ENCODE peak calls at places on chromosome 6, in six cellular contexts. E is uterus, N is cardiac fibroblast, W is fibroblast of lung, R is left ventricle myocardium inferior, C is K562. Z is an unnamed sample.

GRCh38 chr6:51753635-51754034 is 333.8 kb downstream of the PKHD1 start:
- DNase-seq in N (no peak), C (peak; percentile 8), E (no peak), R (peak; percentile 18), W (no peak), Z (no peak)

GRCh38 chr6:47195251-47195650 is 114.5 kb downstream of the TNFRSF21 start:
- DNase-seq in N (no peak), C (no peak), W (peak; percentile 90), R (peak; percentile 53), E (no peak), Z (peak; percentile 21)

GRCh38 chr6:162907876-162908481 is 180.2 kb downstream of the PACRG start:
- DNase-seq in E (no peak), W (peak; percentile 86), R (no peak), N (peak; percentile 85), C (peak; percentile 14), Z (peak; percentile 38)

GRCh38 chr6:156943167-156943566 is 166.0 kb downstream of the ARID1B start:
- DNase-seq in E (no peak), C (no peak), W (no peak), N (no peak), R (no peak), Z (peak; percentile 52)

GRCh38 chr6:38136547-38136946 is 317.0 kb downstream of the ZFAND3 start:
- DNase-seq in E (no peak), N (peak; percentile 29), R (no peak), C (no peak), W (no peak), Z (no peak)

GRCh38 chr6:124741341-124741740 is 220.9 kb upstream of the RNF217 start:
- DNase-seq in E (no peak), C (no peak), R (no peak), W (no peak), N (peak; percentile 28), Z (no peak)

GRCh38 chr6:51398064-51398740 is 579.5 kb downstream of the TFAP2B start:
- DNase-seq in C (no peak), N (no peak), E (no peak), W (no peak), R (no peak), Z (no peak)

GRCh38 chr6:97059473-97059872 is 134.9 kb downstream of the KLHL32 start:
- DNase-seq in N (peak; percentile 65), E (no peak), R (no peak), C (peak; percentile 25), W (peak; percentile 58), Z (peak; percentile 45)

GRCh38 chr6:127332383-127332961 is 10.9 kb downstream of the ECHDC1 start:
- DNase-seq in E (no peak), N (no peak), R (no peak), C (no peak), W (no peak), Z (no peak)

GRCh38 chr6:63441266-63441956 is 121.6 kb upstream of the LGSN start:
- DNase-seq in N (no peak), R (no peak), W (no peak), C (peak; percentile 13), E (no peak), Z (no peak)

GRCh38 chr6:46098678-46099077 is 31.1 kb upstream of the ENPP4 start:
- DNase-seq in C (no peak), E (no peak), W (no peak), R (peak; percentile 36), N (no peak), Z (no peak)

GRCh38 chr6:72894091-72894490 is 272.2 kb downstream of the KCNQ5 start:
- DNase-seq in R (no peak), N (no peak), W (no peak), C (no peak), E (no peak), Z (no peak)

GRCh38 chr6:167588181-167588919 is 238.4 kb upstream of the AFDN start:
- DNase-seq in E (no peak), W (no peak), R (no peak), N (no peak), C (no peak), Z (no peak)

GRCh38 chr6:137767931-137768690 is 98.9 kb upstream of the TNFAIP3 start:
- DNase-seq in N (peak; percentile 76), W (peak; percentile 62), E (no peak), R (no peak), C (no peak), Z (peak; percentile 22)

GRCh38 chr6:107488174-107488874 is 1.6 kb upstream of the SOBP start:
- DNase-seq in W (no peak), E (no peak), C (no peak), R (no peak), N (no peak), Z (no peak)

GRCh38 chr6:12602951-12603710 is 113.4 kb upstream of the PHACTR1 start:
- DNase-seq in E (no peak), W (peak; percentile 62), C (peak; percentile 11), N (peak; percentile 86), R (no peak), Z (peak; percentile 88)

GRCh38 chr6:110412258-110412839 is 3.0 kb downstream of the DDO start:
- DNase-seq in N (no peak), C (no peak), W (no peak), R (no peak), E (no peak), Z (no peak)

DNA sequence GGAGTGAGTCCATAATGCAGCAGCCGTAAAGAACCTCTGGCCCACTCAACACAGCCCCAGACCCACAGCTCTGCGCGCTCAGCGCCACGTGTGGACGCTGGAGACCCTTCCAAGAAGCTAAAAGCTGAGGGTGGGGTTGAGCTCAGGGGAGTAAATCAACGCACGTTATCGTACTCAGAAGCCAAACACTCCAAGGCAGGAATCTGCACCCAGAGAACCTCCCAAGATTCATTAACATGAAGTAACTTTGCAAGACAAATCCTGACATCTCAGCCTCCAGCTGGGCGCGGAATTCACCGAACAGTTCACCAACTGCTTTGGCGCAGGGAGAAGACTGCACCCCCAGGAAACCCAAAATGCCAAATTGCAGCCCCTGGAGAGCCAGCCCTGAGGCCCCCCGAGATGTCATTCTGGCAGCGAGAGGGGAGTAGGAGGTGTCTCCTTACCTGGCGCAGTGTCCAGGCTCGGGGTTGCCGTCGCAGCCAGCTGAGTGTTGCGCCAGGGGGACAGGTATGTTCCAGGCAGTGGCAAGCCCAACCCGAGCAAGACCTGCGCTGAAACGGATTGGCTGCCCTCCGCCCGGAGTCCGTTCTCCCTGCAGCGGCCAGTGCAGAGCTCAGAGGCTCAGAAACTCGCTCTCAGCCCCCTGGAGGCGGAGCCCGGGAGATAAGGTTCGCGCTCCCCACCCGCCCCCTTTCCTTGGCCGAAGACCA is at the start of gene COL21A1:
- DNase-seq in C (no peak), N (peak; percentile 20), W (peak; percentile 45), E (peak; percentile 69), R (peak; percentile 59), Z (no peak)
- H3K4me3 ChIP-seq in C (no peak within 1 kb of the TSS), N (peak within 1 kb of the TSS; percentile 50), W (peak within 1 kb of the TSS; percentile 46), E (peak within 1 kb of the TSS; percentile 48), R (peak within 1 kb of the TSS; percentile 67), Z (peak within 1 kb of the TSS; percentile 49)

GRCh38 chr6:56962451-56962850 is 7.5 kb downstream of the BEND6 start:
- DNase-seq in N (no peak), C (no peak), R (no peak), E (no peak), W (no peak), Z (peak; percentile 54)

GRCh38 chr6:56959094-56959493 is 4.2 kb downstream of the BEND6 start:
- DNase-seq in R (no peak), C (no peak), E (no peak), N (no peak), W (no peak), Z (no peak)

GRCh38 chr6:56963043-56963442 is 8.1 kb downstream of the BEND6 start:
- DNase-seq in W (no peak), R (no peak), C (no peak), E (no peak), N (no peak), Z (no peak)

GRCh38 chr6:56959938-56960337 is 5.0 kb downstream of the BEND6 start:
- DNase-seq in W (peak; percentile 83), E (no peak), N (peak; percentile 75), R (no peak), C (no peak), Z (peak; percentile 60)

DNA sequence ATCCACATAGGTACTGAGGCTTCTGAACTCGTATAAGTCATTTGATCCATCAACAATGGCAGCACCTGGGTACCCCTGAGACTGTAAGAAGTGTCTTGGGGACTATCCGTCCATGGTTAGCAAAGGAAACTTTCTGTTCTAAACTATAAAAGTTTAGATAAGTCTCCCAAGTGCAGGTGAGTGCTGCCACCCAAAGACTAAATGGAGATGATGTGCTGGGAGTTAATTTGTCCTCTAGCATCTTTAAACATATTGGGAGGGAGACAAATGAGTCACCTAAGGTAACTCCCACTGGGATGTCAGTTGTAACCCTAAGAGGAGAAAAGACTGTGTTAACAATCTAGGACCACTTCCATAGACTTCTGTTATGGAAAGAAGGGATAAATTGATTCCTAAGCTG is 6.2 kb downstream of the BEND6 start:
- DNase-seq in W (no peak), E (no peak), R (no peak), N (no peak), C (no peak), Z (no peak)
- TF ChIP-seq CTCF in W (no peak), E (no peak), R (no peak), N (no peak), C (no peak), Z (no peak)

GRCh38 chr6:105620878-105621277 is 218.0 kb upstream of the PREP start:
- DNase-seq in C (no peak), W (no peak), E (no peak), R (no peak), N (peak; percentile 87), Z (no peak)

GRCh38 chr6:105626290-105627158 is 223.6 kb upstream of the PREP start:
- DNase-seq in E (no peak), N (no peak), R (no peak), W (no peak), C (no peak), Z (no peak)

GRCh38 chr6:105619971-105620741 is 217.3 kb upstream of the PREP start:
- DNase-seq in C (no peak), R (no peak), E (no peak), N (no peak), W (peak; percentile 21), Z (peak; percentile 34)

GRCh38 chr6:105621564-105622175 is 218.8 kb upstream of the PREP start:
- DNase-seq in N (no peak), C (no peak), R (no peak), W (no peak), E (no peak), Z (no peak)

DNA sequence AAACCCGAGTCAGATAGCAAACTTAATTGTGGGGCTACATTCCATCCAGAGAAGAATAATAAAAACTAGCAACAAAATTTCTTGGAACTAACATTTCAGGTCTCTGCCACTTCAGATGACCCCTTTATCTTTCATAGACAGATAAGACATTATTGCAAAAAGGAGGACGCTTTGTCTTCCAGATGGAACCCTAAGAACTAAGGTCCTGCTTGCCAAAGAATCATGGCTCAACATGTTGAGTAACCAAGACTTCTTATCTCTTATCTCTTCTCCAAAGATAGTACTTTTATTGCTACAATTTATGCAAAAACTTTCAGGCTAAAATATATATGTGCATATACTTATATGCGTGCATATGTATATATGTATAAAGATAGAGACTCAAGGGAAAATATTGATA is 221.2 kb upstream of the PREP start:
- DNase-seq in N (no peak), R (no peak), E (no peak), W (no peak), C (no peak), Z (no peak)
- H3K4me3 ChIP-seq in N (no peak overlapping the region), R (no peak overlapping the region), E (no peak overlapping the region), W (no peak overlapping the region), C (no peak overlapping the region), Z (no peak overlapping the region)

DNA sequence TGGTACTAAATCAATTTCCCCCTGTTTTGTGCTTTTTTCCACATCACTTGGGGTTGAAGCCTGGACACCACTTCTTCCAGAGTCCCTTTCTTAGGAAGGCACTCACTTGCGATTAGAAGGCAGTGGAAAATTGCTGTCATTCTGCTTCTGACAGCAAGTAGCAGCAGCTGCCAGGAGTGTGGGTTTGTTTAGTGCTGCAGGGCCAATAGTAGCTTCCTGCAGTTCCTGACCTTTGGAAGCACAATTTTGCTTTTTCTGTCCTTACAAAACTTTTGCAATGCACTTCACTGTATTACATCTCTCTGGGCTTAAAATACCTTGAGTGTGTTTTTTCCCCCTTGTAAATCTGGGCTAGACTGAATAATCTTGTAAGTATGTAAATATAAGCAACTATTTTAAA is 12.5 kb upstream of the HLA-DRA start:
- DNase-seq in N (no peak), R (no peak), C (no peak), E (no peak), W (no peak), Z (no peak)
- TF ChIP-seq CTCF in N (no peak), R (no peak), C (no peak), E (no peak), W (no peak), Z (no peak)